ENCODE peak calls at places on chromosomes 5 and 9, in ten cellular contexts. One of them, this sample, is unnamed.

GRCh38 chr9:133701321-133701980 is 36.7 kb downstream of the SARDH start:
- DNase-seq in mucosa of descending colon: peak
- DNase-seq in heart left ventricle: peak
- DNase-seq in activated CD8-positive, alpha-beta memory T cell treated with anti-CD3 and anti-CD28 coated beads, Interleukin-2, amount 50 U/mL, for 48 hours: peak
- DNase-seq in Peyer's patch: peak
- DNase-seq in sciatic nerve: peak
- DNase-seq in stimulated activated CD4-positive, alpha-beta T cell treated with anti-CD3 and anti-CD28 coated beads, Interleukin-4, amount 100 ng/mL, for 48 hours: no peak
- DNase-seq in retina: no peak
- DNase-seq in hepatic stellate cell: no peak
- DNase-seq in activated CD4-positive, alpha-beta T cell treated with anti-CD3 and anti-CD28 coated beads, Interleukin-2, amount 50 U/mL, for 48 hours: peak
- DNase-seq in this sample: no peak

GRCh38 chr5:61790007-61790406 is 457.9 kb downstream of the ZSWIM6 start:
- DNase-seq in mucosa of descending colon: no peak
- DNase-seq in heart left ventricle: no peak
- DNase-seq in activated CD8-positive, alpha-beta memory T cell treated with anti-CD3 and anti-CD28 coated beads, Interleukin-2, amount 50 U/mL, for 48 hours: no peak
- DNase-seq in Peyer's patch: no peak
- DNase-seq in sciatic nerve: no peak
- DNase-seq in stimulated activated CD4-positive, alpha-beta T cell treated with anti-CD3 and anti-CD28 coated beads, Interleukin-4, amount 100 ng/mL, for 48 hours: no peak
- DNase-seq in retina: no peak
- DNase-seq in hepatic stellate cell: no peak
- DNase-seq in activated CD4-positive, alpha-beta T cell treated with anti-CD3 and anti-CD28 coated beads, Interleukin-2, amount 50 U/mL, for 48 hours: no peak
- DNase-seq in this sample: no peak

GRCh38 chr5:10663531-10664183 is 97.4 kb downstream of the DAP start:
- DNase-seq in mucosa of descending colon: no peak
- DNase-seq in heart left ventricle: no peak
- DNase-seq in activated CD8-positive, alpha-beta memory T cell treated with anti-CD3 and anti-CD28 coated beads, Interleukin-2, amount 50 U/mL, for 48 hours: no peak
- DNase-seq in Peyer's patch: no peak
- DNase-seq in sciatic nerve: no peak
- DNase-seq in stimulated activated CD4-positive, alpha-beta T cell treated with anti-CD3 and anti-CD28 coated beads, Interleukin-4, amount 100 ng/mL, for 48 hours: no peak
- DNase-seq in retina: no peak
- DNase-seq in hepatic stellate cell: peak
- DNase-seq in activated CD4-positive, alpha-beta T cell treated with anti-CD3 and anti-CD28 coated beads, Interleukin-2, amount 50 U/mL, for 48 hours: no peak
- DNase-seq in this sample: peak

GRCh38 chr5:24183941-24184340 is 460.8 kb downstream of the CDH10 start:
- DNase-seq in mucosa of descending colon: no peak
- DNase-seq in heart left ventricle: no peak
- DNase-seq in activated CD8-positive, alpha-beta memory T cell treated with anti-CD3 and anti-CD28 coated beads, Interleukin-2, amount 50 U/mL, for 48 hours: no peak
- DNase-seq in Peyer's patch: no peak
- DNase-seq in sciatic nerve: no peak
- DNase-seq in stimulated activated CD4-positive, alpha-beta T cell treated with anti-CD3 and anti-CD28 coated beads, Interleukin-4, amount 100 ng/mL, for 48 hours: no peak
- DNase-seq in retina: no peak
- DNase-seq in hepatic stellate cell: no peak
- DNase-seq in activated CD4-positive, alpha-beta T cell treated with anti-CD3 and anti-CD28 coated beads, Interleukin-2, amount 50 U/mL, for 48 hours: no peak
- DNase-seq in this sample: no peak

GRCh38 chr9:137374131-137374845 is 48.7 kb downstream of the EXD3 start:
- DNase-seq in mucosa of descending colon: peak
- DNase-seq in heart left ventricle: no peak
- DNase-seq in activated CD8-positive, alpha-beta memory T cell treated with anti-CD3 and anti-CD28 coated beads, Interleukin-2, amount 50 U/mL, for 48 hours: no peak
- DNase-seq in Peyer's patch: no peak
- DNase-seq in sciatic nerve: peak
- DNase-seq in stimulated activated CD4-positive, alpha-beta T cell treated with anti-CD3 and anti-CD28 coated beads, Interleukin-4, amount 100 ng/mL, for 48 hours: no peak
- DNase-seq in retina: peak
- DNase-seq in hepatic stellate cell: no peak
- DNase-seq in activated CD4-positive, alpha-beta T cell treated with anti-CD3 and anti-CD28 coated beads, Interleukin-2, amount 50 U/mL, for 48 hours: no peak
- DNase-seq in this sample: no peak

GRCh38 chr5:60084226-60084625 is 190.7 kb upstream of the PDE4D start:
- DNase-seq in mucosa of descending colon: no peak
- DNase-seq in heart left ventricle: no peak
- DNase-seq in activated CD8-positive, alpha-beta memory T cell treated with anti-CD3 and anti-CD28 coated beads, Interleukin-2, amount 50 U/mL, for 48 hours: no peak
- DNase-seq in Peyer's patch: no peak
- DNase-seq in sciatic nerve: no peak
- DNase-seq in stimulated activated CD4-positive, alpha-beta T cell treated with anti-CD3 and anti-CD28 coated beads, Interleukin-4, amount 100 ng/mL, for 48 hours: no peak
- DNase-seq in retina: no peak
- DNase-seq in hepatic stellate cell: no peak
- DNase-seq in activated CD4-positive, alpha-beta T cell treated with anti-CD3 and anti-CD28 coated beads, Interleukin-2, amount 50 U/mL, for 48 hours: no peak
- DNase-seq in this sample: no peak

GRCh38 chr9:114671605-114672004 is 10.4 kb downstream of the TEX48 start:
- DNase-seq in mucosa of descending colon: no peak
- DNase-seq in heart left ventricle: no peak
- DNase-seq in activated CD8-positive, alpha-beta memory T cell treated with anti-CD3 and anti-CD28 coated beads, Interleukin-2, amount 50 U/mL, for 48 hours: no peak
- DNase-seq in Peyer's patch: no peak
- DNase-seq in sciatic nerve: no peak
- DNase-seq in stimulated activated CD4-positive, alpha-beta T cell treated with anti-CD3 and anti-CD28 coated beads, Interleukin-4, amount 100 ng/mL, for 48 hours: no peak
- DNase-seq in retina: no peak
- DNase-seq in hepatic stellate cell: no peak
- DNase-seq in activated CD4-positive, alpha-beta T cell treated with anti-CD3 and anti-CD28 coated beads, Interleukin-2, amount 50 U/mL, for 48 hours: no peak
- DNase-seq in this sample: no peak

GRCh38 chr5:7393921-7394799 is 1.8 kb upstream of the ADCY2 start:
- DNase-seq in mucosa of descending colon: no peak
- DNase-seq in heart left ventricle: no peak
- DNase-seq in activated CD8-positive, alpha-beta memory T cell treated with anti-CD3 and anti-CD28 coated beads, Interleukin-2, amount 50 U/mL, for 48 hours: no peak
- DNase-seq in Peyer's patch: no peak
- DNase-seq in sciatic nerve: no peak
- DNase-seq in stimulated activated CD4-positive, alpha-beta T cell treated with anti-CD3 and anti-CD28 coated beads, Interleukin-4, amount 100 ng/mL, for 48 hours: no peak
- DNase-seq in retina: peak
- DNase-seq in hepatic stellate cell: no peak
- DNase-seq in activated CD4-positive, alpha-beta T cell treated with anti-CD3 and anti-CD28 coated beads, Interleukin-2, amount 50 U/mL, for 48 hours: no peak
- DNase-seq in this sample: no peak

GRCh38 chr5:60945760-60946253 is 802 bp downstream of the NDUFAF2 start:
- DNase-seq in mucosa of descending colon: peak
- DNase-seq in heart left ventricle: peak
- DNase-seq in activated CD8-positive, alpha-beta memory T cell treated with anti-CD3 and anti-CD28 coated beads, Interleukin-2, amount 50 U/mL, for 48 hours: no peak
- DNase-seq in Peyer's patch: peak
- DNase-seq in sciatic nerve: peak
- DNase-seq in stimulated activated CD4-positive, alpha-beta T cell treated with anti-CD3 and anti-CD28 coated beads, Interleukin-4, amount 100 ng/mL, for 48 hours: peak
- DNase-seq in retina: no peak
- DNase-seq in hepatic stellate cell: peak
- DNase-seq in activated CD4-positive, alpha-beta T cell treated with anti-CD3 and anti-CD28 coated beads, Interleukin-2, amount 50 U/mL, for 48 hours: no peak
- DNase-seq in this sample: peak

GRCh38 chr5:145362261-145362660 is 472.9 kb downstream of the PRELID2 start:
- DNase-seq in mucosa of descending colon: no peak
- DNase-seq in heart left ventricle: no peak
- DNase-seq in activated CD8-positive, alpha-beta memory T cell treated with anti-CD3 and anti-CD28 coated beads, Interleukin-2, amount 50 U/mL, for 48 hours: no peak
- DNase-seq in Peyer's patch: no peak
- DNase-seq in sciatic nerve: no peak
- DNase-seq in stimulated activated CD4-positive, alpha-beta T cell treated with anti-CD3 and anti-CD28 coated beads, Interleukin-4, amount 100 ng/mL, for 48 hours: no peak
- DNase-seq in retina: no peak
- DNase-seq in hepatic stellate cell: peak
- DNase-seq in activated CD4-positive, alpha-beta T cell treated with anti-CD3 and anti-CD28 coated beads, Interleukin-2, amount 50 U/mL, for 48 hours: no peak
- DNase-seq in this sample: no peak

GRCh38 chr5:130335116-130335515 is 430.9 kb downstream of the CHSY3 start:
- DNase-seq in mucosa of descending colon: no peak
- DNase-seq in heart left ventricle: no peak
- DNase-seq in activated CD8-positive, alpha-beta memory T cell treated with anti-CD3 and anti-CD28 coated beads, Interleukin-2, amount 50 U/mL, for 48 hours: no peak
- DNase-seq in Peyer's patch: no peak
- DNase-seq in sciatic nerve: no peak
- DNase-seq in stimulated activated CD4-positive, alpha-beta T cell treated with anti-CD3 and anti-CD28 coated beads, Interleukin-4, amount 100 ng/mL, for 48 hours: no peak
- DNase-seq in retina: no peak
- DNase-seq in hepatic stellate cell: no peak
- DNase-seq in activated CD4-positive, alpha-beta T cell treated with anti-CD3 and anti-CD28 coated beads, Interleukin-2, amount 50 U/mL, for 48 hours: no peak
- DNase-seq in this sample: no peak

GRCh38 chr9:83707518-83707767 is 315 bp downstream of the UBQLN1 start:
- DNase-seq in mucosa of descending colon: no peak
- DNase-seq in heart left ventricle: no peak
- DNase-seq in activated CD8-positive, alpha-beta memory T cell treated with anti-CD3 and anti-CD28 coated beads, Interleukin-2, amount 50 U/mL, for 48 hours: peak
- DNase-seq in Peyer's patch: no peak
- DNase-seq in sciatic nerve: no peak
- DNase-seq in stimulated activated CD4-positive, alpha-beta T cell treated with anti-CD3 and anti-CD28 coated beads, Interleukin-4, amount 100 ng/mL, for 48 hours: peak
- DNase-seq in retina: no peak
- DNase-seq in hepatic stellate cell: peak
- DNase-seq in activated CD4-positive, alpha-beta T cell treated with anti-CD3 and anti-CD28 coated beads, Interleukin-2, amount 50 U/mL, for 48 hours: peak
- DNase-seq in this sample: no peak

GRCh38 chr5:68193481-68194036 is 22.0 kb upstream of the PIK3R1 start:
- DNase-seq in mucosa of descending colon: no peak
- DNase-seq in heart left ventricle: no peak
- DNase-seq in activated CD8-positive, alpha-beta memory T cell treated with anti-CD3 and anti-CD28 coated beads, Interleukin-2, amount 50 U/mL, for 48 hours: no peak
- DNase-seq in Peyer's patch: no peak
- DNase-seq in sciatic nerve: no peak
- DNase-seq in stimulated activated CD4-positive, alpha-beta T cell treated with anti-CD3 and anti-CD28 coated beads, Interleukin-4, amount 100 ng/mL, for 48 hours: no peak
- DNase-seq in retina: no peak
- DNase-seq in hepatic stellate cell: no peak
- DNase-seq in activated CD4-positive, alpha-beta T cell treated with anti-CD3 and anti-CD28 coated beads, Interleukin-2, amount 50 U/mL, for 48 hours: no peak
- DNase-seq in this sample: no peak